ENCODE peak calls at places on chromosome 16, in five cellular contexts. V, E, F, Y and S are unnamed samples.

GRCh38 chr16:48172682-48173081 is 16.9 kb upstream of the ABCC12 start:
- DNase-seq in V (no peak), E (no peak), F (no peak), Y (no peak), S (no peak)

GRCh38 chr16:29857133-29857760 is 5.8 kb downstream of the CDIPT start:
- DNase-seq in V (no peak), E (peak), F (no peak), Y (no peak), S (peak)

GRCh38 chr16:56513972-56514371 is 5.9 kb downstream of the BBS2 start:
- DNase-seq in V (peak), E (peak), F (no peak), Y (peak), S (peak)

GRCh38 chr16:89890200-89890599 is 16.8 kb downstream of the TCF25 start:
- DNase-seq in V (no peak), E (no peak), F (no peak), Y (no peak), S (no peak)

GRCh38 chr16:53559552-53559951 is 56.5 kb upstream of the AKTIP start:
- DNase-seq in V (no peak), E (no peak), F (no peak), Y (no peak), S (no peak)

GRCh38 chr16:85027968-85028637 is 508 bp downstream of the KIAA0513 start:
- DNase-seq in V (peak), E (no peak), F (peak), Y (no peak), S (peak)

GRCh38 chr16:12157510-12158093 is 181.1 kb downstream of the SNX29 start:
- DNase-seq in V (no peak), E (peak), F (no peak), Y (no peak), S (peak)

GRCh38 chr16:81902025-81902424 is 109.2 kb downstream of the SDR42E1 start:
- DNase-seq in V (no peak), E (peak), F (no peak), Y (no peak), S (no peak)

GRCh38 chr16:82630688-82631087 is 3.9 kb downstream of the CDH13 start:
- DNase-seq in V (no peak), E (peak), F (no peak), Y (no peak), S (no peak)

GRCh38 chr16:72877374-72878028 is 170.4 kb downstream of the ZFHX3 start:
- DNase-seq in V (no peak), E (peak), F (no peak), Y (no peak), S (no peak)

GRCh38 chr16:165218-165538 is 600 bp upstream of the HBM start:
- DNase-seq in V (no peak), E (no peak), F (peak), Y (no peak), S (no peak)

GRCh38 chr16:53282975-53283946 is 151.0 kb upstream of the RBL2 start:
- DNase-seq in V (no peak), E (peak), F (no peak), Y (peak), S (no peak)

GRCh38 chr16:65658339-65659275 is 536.7 kb upstream of the CDH11 start:
- DNase-seq in V (peak), E (peak), F (no peak), Y (no peak), S (peak)

GRCh38 chr16:23784811-23785447 is 30.1 kb downstream of the CHP2 start:
- DNase-seq in V (no peak), E (no peak), F (no peak), Y (no peak), S (no peak)

GRCh38 chr16:17125671-17126070 is 345.1 kb downstream of the XYLT1 start:
- DNase-seq in V (no peak), E (peak), F (no peak), Y (no peak), S (peak)

GRCh38 chr16:30351586-30352419 is 3.3 kb downstream of the CD2BP2 start:
- DNase-seq in V (peak), E (peak), F (peak), Y (no peak), S (peak)